ENCODE peak calls at places on chromosomes 7 and 10, in four cellular contexts. K, B, C and U are unnamed samples.

GRCh38 chr7:50368366-50368765 is 63.9 kb downstream of the IKZF1 start:
- DNase-seq in K (no peak), B (no peak), C (no peak), U (no peak)

GRCh38 chr10:86109421-86109820 is 257.2 kb downstream of the GRID1 start:
- DNase-seq in K (no peak), B (no peak), C (no peak), U (no peak)

GRCh38 chr7:144818516-144818915 is 17.3 kb downstream of the TPK1 start:
- DNase-seq in K (no peak), B (no peak), C (no peak), U (no peak)

GRCh38 chr10:61795551-61795950 is 105.9 kb upstream of the ARID5B start:
- DNase-seq in K (no peak), B (no peak), C (no peak), U (no peak)

GRCh38 chr7:30932562-30932961 is 20.9 kb downstream of the AQP1 start:
- DNase-seq in K (no peak), B (no peak), C (no peak), U (no peak)

GRCh38 chr10:70274643-70275042 is 9.2 kb downstream of the NPFFR1 start:
- DNase-seq in K (no peak), B (no peak), C (no peak), U (no peak)

GRCh38 chr10:127048630-127049029 is 143.4 kb downstream of the DOCK1 start:
- DNase-seq in K (no peak), B (no peak), C (no peak), U (no peak)

GRCh38 chr7:12493866-12494265 is 76.7 kb upstream of the SCIN start:
- DNase-seq in K (no peak), B (no peak), C (no peak), U (no peak)

GRCh38 chr7:92835851-92836488 is 403 bp downstream of the CDK6 start:
- DNase-seq in K (peak; percentile 7), B (no peak), C (peak; percentile 50), U (no peak)

GRCh38 chr7:114574384-114574783 is 159.8 kb downstream of the FOXP2 start:
- DNase-seq in K (no peak), B (no peak), C (no peak), U (no peak)

GRCh38 chr7:129640400-129640799 is 28.9 kb downstream of the NRF1 start:
- DNase-seq in K (no peak), B (no peak), C (no peak), U (no peak)

GRCh38 chr10:11521860-11522259 is 89.6 kb downstream of the USP6NL start:
- DNase-seq in K (no peak), B (no peak), C (no peak), U (no peak)

GRCh38 chr10:118908487-118909280 is 120.8 kb upstream of the NANOS1 start:
- DNase-seq in K (no peak), B (no peak), C (no peak), U (no peak)

GRCh38 chr10:60573342-60573741 is 183.7 kb upstream of the ANK3 start:
- DNase-seq in K (no peak), B (no peak), C (no peak), U (no peak)

GRCh38 chr7:24924375-24924774 is 55.6 kb downstream of the OSBPL3 start:
- DNase-seq in K (no peak), B (no peak), C (no peak), U (no peak)

GRCh38 chr10:33900591-33900990 is 566.1 kb upstream of the NRP1 start:
- DNase-seq in K (no peak), B (no peak), C (no peak), U (no peak)

GRCh38 chr7:1977059-1977875 is 255.5 kb downstream of the MAD1L1 start:
- DNase-seq in K (no peak), B (no peak), C (no peak), U (no peak)

GRCh38 chr10:17009228-17009700 is 120.3 kb downstream of the CUBN start:
- DNase-seq in K (no peak), B (no peak), C (no peak), U (no peak)

GRCh38 chr10:78981970-78982281 is 86.8 kb upstream of the ZMIZ1 start:
- DNase-seq in K (peak; percentile 46), B (no peak), C (no peak), U (no peak)

GRCh38 chr10:35613597-35614226 is 8.6 kb downstream of the GJD4 start:
- DNase-seq in K (peak; percentile 26), B (no peak), C (no peak), U (no peak)

GRCh38 chr7:114934758-114935157 is 12.9 kb downstream of the MDFIC start:
- DNase-seq in K (no peak), B (no peak), C (no peak), U (no peak)

GRCh38 chr10:132375795-132376297 is 21.2 kb upstream of the PWWP2B start:
- DNase-seq in K (no peak), B (no peak), C (no peak), U (no peak)

GRCh38 chr7:43530553-43531410 is 52.1 kb upstream of the STK17A start:
- DNase-seq in K (peak; percentile 46), B (no peak), C (no peak), U (no peak)

GRCh38 chr7:55073051-55073511 is 54.3 kb downstream of the EGFR start:
- DNase-seq in K (no peak), B (peak; percentile 90), C (no peak), U (no peak)

GRCh38 chr10:78316451-78316931 is 282.8 kb downstream of the RPS24 start:
- DNase-seq in K (no peak), B (no peak), C (peak; percentile 31), U (no peak)

DNA sequence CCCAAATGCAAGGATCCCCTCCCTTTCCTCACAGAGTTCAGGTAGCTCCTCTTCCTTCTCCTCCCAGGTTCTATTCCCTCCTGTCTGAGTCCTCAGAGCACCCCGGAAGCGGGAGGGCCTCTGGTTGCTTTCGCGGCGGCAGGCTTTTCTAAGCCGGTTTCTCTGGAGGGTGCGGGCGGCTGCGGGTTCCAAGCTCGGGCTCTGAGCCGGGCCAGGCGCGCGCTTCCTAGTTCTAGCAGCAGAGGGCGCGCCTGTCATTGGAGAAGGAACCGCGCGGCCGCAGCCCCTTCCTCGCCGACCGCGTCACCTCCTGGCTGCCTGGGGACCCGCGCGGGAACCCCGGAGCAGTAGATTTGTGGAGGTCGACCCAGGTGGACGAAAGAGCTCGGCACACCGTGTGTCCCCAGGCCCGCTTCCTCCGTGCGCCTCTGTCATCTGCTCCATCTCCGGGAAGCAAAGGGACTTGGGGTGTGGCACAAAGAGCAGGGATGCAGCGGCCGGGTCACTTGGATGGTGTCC is 388.9 kb upstream of the PODXL start:
- DNase-seq in K (peak; percentile 9), B (no peak), C (peak; percentile 90), U (peak; percentile 69)
- TF ChIP-seq SUZ12 in K (no peak), B (no peak), C (no peak), U (no peak)

GRCh38 chr10:96612052-96612830 is 25.4 kb upstream of the TM9SF3 start:
- DNase-seq in K (peak; percentile 55), B (no peak), C (no peak), U (no peak)
- TF ChIP-seq YY1 in K (no peak), B (no peak), C (no peak), U (no peak)

GRCh38 chr7:21383833-21384220 is 44.1 kb upstream of the SP4 start:
- DNase-seq in K (no peak), B (no peak), C (no peak), U (no peak)
- H3K4me3 ChIP-seq in K (no peak overlapping the region), B (no peak overlapping the region), C (no peak overlapping the region), U (no peak overlapping the region)

DNA sequence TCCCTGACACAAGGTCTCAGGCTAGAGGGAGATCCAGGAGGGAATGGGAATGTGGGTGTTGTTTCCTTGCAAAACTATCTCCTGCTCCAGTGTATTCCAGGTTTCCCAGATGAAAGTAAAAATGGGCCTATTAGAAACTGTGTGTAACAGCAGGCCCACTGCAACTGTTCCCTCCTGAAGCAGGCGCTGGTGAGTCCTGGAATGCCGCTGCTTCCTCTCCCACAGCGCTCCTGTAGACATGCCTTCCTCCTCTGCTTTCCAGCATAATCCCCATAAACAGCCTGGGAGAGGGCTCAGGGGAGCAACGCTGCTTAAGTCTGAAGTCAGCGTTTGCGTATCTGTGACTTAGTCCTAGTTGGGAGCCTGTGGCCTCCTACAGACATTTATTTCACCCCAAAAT is 551.1 kb upstream of the FOXK1 start:
- DNase-seq in K (no peak), B (no peak), C (no peak), U (peak; percentile 77)
- TF ChIP-seq SUZ12 in K (no peak), B (no peak), C (no peak), U (no peak)

DNA sequence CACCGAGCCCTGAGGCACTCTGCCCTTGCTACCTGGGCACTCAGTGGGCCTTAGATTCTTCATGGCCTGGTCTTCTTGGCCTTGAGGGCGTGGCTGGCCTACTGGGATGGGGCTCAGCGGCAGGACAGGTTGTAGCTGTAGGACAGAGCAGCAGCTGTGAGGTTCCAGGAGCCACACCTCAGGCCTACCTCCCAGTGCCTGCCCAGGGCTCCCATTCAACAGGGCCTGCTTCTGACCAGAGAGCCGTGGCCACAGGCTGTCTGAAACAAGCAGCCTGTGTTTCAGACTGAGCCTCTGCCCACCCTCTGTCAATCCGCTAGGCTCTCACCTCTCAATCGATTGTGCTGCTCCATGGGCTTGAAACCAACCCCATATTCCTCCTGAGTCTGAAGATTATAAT is 928.0 kb upstream of the ZNF722 start:
- DNase-seq in K (no peak), B (no peak), C (no peak), U (no peak)
- TF ChIP-seq YY1 in K (no peak), B (no peak), C (no peak), U (no peak)

GRCh38 chr10:3811331-3811870 is 26.4 kb upstream of the KLF6 start:
- DNase-seq in K (no peak), B (peak; percentile 76), C (no peak), U (no peak)
- H3K4me3 ChIP-seq in K (no peak overlapping the region), B (peak overlapping the region; percentile 55), C (no peak overlapping the region), U (no peak overlapping the region)

DNA sequence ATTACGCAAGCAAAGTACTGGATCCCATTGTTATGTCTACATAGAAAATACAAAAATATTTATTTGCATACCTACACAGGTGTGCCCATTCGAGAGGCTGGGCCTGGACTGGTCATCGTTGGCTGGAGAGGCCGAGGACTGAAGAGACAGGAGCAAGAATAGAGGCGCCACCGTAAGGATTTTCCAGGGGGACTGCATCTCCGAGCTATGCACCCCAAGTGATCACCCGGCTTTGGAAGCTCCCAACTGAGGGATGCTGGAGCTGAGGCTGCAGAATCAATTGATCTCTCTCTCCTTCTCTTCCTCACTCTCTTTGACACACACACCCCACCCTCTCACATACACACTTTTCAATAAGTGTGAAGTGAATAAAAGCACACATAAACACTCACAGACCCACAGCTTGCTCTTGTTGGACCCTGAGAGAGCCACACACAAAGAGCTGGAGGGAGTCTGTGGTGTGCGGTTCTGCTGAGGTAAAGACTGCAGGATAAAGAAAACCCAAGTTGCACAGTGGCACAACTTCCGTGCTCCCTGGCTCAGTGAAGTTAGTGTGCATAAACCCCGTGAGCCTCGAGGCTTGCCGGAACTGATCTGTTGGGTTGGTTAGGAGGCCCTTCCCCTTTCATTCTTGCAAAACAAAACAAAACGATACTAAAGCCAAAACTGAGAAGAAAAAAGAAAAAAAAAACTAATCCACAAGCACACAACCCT is at the start of gene AOAH:
- DNase-seq in K (no peak), B (no peak), C (no peak), U (no peak)
- TF ChIP-seq SUZ12 in K (no peak), B (no peak), C (no peak), U (no peak)

GRCh38 chr10:58477902-58478301 is 34.8 kb upstream of the BICC1 start:
- DNase-seq in K (no peak), B (no peak), C (no peak), U (no peak)
- TF ChIP-seq YY1 in K (no peak), B (no peak), C (no peak), U (no peak)